ENCODE peak calls at places on chromosomes 3 and 15, in six cellular contexts. B is T-helper 2 cell, U is NCI-H82, F is cardiac fibroblast, Z is NCI-H510A treated with DMSO at 0.1 percent for 48 hours, I is NCI-H774. P is an unnamed sample.

GRCh38 chr15:38073278-38073930 is 139.0 kb downstream of the TMCO5A start:
- DNase-seq in Z (peak), U (no peak), B (no peak), I (no peak), F (peak), P (no peak)

GRCh38 chr3:56958879-56959607 is 101.4 kb upstream of the SPATA12 start:
- DNase-seq in B (no peak), U (no peak), F (no peak), Z (no peak), I (no peak), P (no peak)

GRCh38 chr3:64229903-64230302 is 4.6 kb upstream of the PRICKLE2 start:
- DNase-seq in Z (peak), U (no peak), F (peak), I (no peak), B (no peak), P (no peak)

GRCh38 chr15:37865687-37866086 is 68.8 kb upstream of the TMCO5A start:
- DNase-seq in Z (no peak), F (no peak), B (no peak), U (no peak), I (no peak), P (no peak)

GRCh38 chr3:24119321-24119751 is 174.2 kb downstream of the NR1D2 start:
- DNase-seq in B (no peak), U (no peak), I (no peak), Z (no peak), F (peak), P (no peak)

GRCh38 chr3:33791477-33792166 is 6.8 kb upstream of the PDCD6IP start:
- DNase-seq in Z (no peak), F (peak), I (no peak), U (no peak), B (peak), P (no peak)

GRCh38 chr3:105458518-105459215 is 92.0 kb downstream of the ALCAM start:
- DNase-seq in F (peak), B (no peak), U (no peak), Z (no peak), I (no peak), P (no peak)

GRCh38 chr3:52982839-52983238 is 63.0 kb downstream of the SFMBT1 start:
- DNase-seq in B (peak), I (no peak), F (no peak), Z (no peak), U (no peak), P (no peak)

GRCh38 chr3:54653456-54654195 is 274.2 kb downstream of the LRTM1 start:
- DNase-seq in U (no peak), B (no peak), Z (no peak), F (no peak), I (no peak), P (no peak)

GRCh38 chr3:15633159-15633558 is 31.6 kb downstream of the BTD start:
- DNase-seq in F (no peak), I (no peak), B (no peak), Z (no peak), U (no peak), P (no peak)

GRCh38 chr15:93980149-93980911 is 251.0 kb upstream of the MCTP2 start:
- DNase-seq in I (no peak), U (no peak), B (no peak), Z (no peak), F (no peak), P (no peak)

P was measured in WERI-Rb-1.